ENCODE peak calls at places on chromosome 1, in ten cellular contexts. One of them, this sample, is unnamed.

GRCh38 chr1:243230914-243231313 is 24.2 kb downstream of the CEP170 start:
- DNase-seq in kidney: no peak
- DNase-seq in BJ: no peak
- DNase-seq in tibial nerve: no peak
- DNase-seq in H9: no peak
- DNase-seq in AG08395: no peak
- DNase-seq in NT2/D1: no peak
- DNase-seq in posterior vena cava: no peak
- DNase-seq in brain microvascular endothelial cell: no peak
- DNase-seq in Daoy: no peak
- DNase-seq in this sample: no peak

GRCh38 chr1:154326546-154327465 is 1.5 kb downstream of the ATP8B2 start:
- DNase-seq in NT2/D1: no peak
- DNase-seq in posterior vena cava: peak
- DNase-seq in brain microvascular endothelial cell: peak
- DNase-seq in tibial nerve: peak
- DNase-seq in kidney: peak
- DNase-seq in BJ: peak
- DNase-seq in AG08395: peak
- DNase-seq in Daoy: peak
- DNase-seq in H9: peak
- DNase-seq in this sample: no peak

GRCh38 chr1:170377440-170377839 is 154.5 kb upstream of the GORAB start:
- DNase-seq in tibial nerve: no peak
- DNase-seq in AG08395: no peak
- DNase-seq in BJ: no peak
- DNase-seq in H9: no peak
- DNase-seq in kidney: no peak
- DNase-seq in posterior vena cava: no peak
- DNase-seq in NT2/D1: no peak
- DNase-seq in brain microvascular endothelial cell: no peak
- DNase-seq in Daoy: no peak
- DNase-seq in this sample: no peak

GRCh38 chr1:33001282-33001681 is 35.4 kb downstream of the AK2 start:
- DNase-seq in NT2/D1: no peak
- DNase-seq in BJ: no peak
- DNase-seq in tibial nerve: no peak
- DNase-seq in posterior vena cava: no peak
- DNase-seq in kidney: no peak
- DNase-seq in brain microvascular endothelial cell: no peak
- DNase-seq in Daoy: no peak
- DNase-seq in H9: no peak
- DNase-seq in AG08395: no peak
- DNase-seq in this sample: no peak

GRCh38 chr1:41741244-41741643 is 177.5 kb downstream of the HIVEP3 start:
- DNase-seq in NT2/D1: no peak
- DNase-seq in H9: no peak
- DNase-seq in tibial nerve: no peak
- DNase-seq in kidney: no peak
- DNase-seq in AG08395: no peak
- DNase-seq in posterior vena cava: peak
- DNase-seq in brain microvascular endothelial cell: peak
- DNase-seq in BJ: no peak
- DNase-seq in Daoy: peak
- DNase-seq in this sample: no peak

GRCh38 chr1:162310337-162310736 is 66.3 kb downstream of the SPATA46 start:
- DNase-seq in tibial nerve: no peak
- DNase-seq in BJ: no peak
- DNase-seq in brain microvascular endothelial cell: peak
- DNase-seq in AG08395: no peak
- DNase-seq in Daoy: peak
- DNase-seq in kidney: no peak
- DNase-seq in posterior vena cava: no peak
- DNase-seq in H9: no peak
- DNase-seq in NT2/D1: no peak
- DNase-seq in this sample: no peak

GRCh38 chr1:248841702-248842395 is 3.8 kb downstream of the ZNF672 start:
- DNase-seq in posterior vena cava: peak
- DNase-seq in BJ: no peak
- DNase-seq in Daoy: peak
- DNase-seq in H9: peak
- DNase-seq in NT2/D1: no peak
- DNase-seq in kidney: no peak
- DNase-seq in brain microvascular endothelial cell: peak
- DNase-seq in AG08395: peak
- DNase-seq in tibial nerve: peak
- DNase-seq in this sample: no peak

GRCh38 chr1:186188004-186188539 is 187.0 kb downstream of the TPR start:
- DNase-seq in kidney: no peak
- DNase-seq in NT2/D1: no peak
- DNase-seq in tibial nerve: no peak
- DNase-seq in brain microvascular endothelial cell: peak
- DNase-seq in AG08395: peak
- DNase-seq in BJ: peak
- DNase-seq in H9: no peak
- DNase-seq in posterior vena cava: no peak
- DNase-seq in Daoy: peak
- DNase-seq in this sample: no peak

GRCh38 chr1:62613325-62613727 is 16.0 kb downstream of the ANGPTL3 start:
- DNase-seq in BJ: no peak
- DNase-seq in brain microvascular endothelial cell: no peak
- DNase-seq in Daoy: no peak
- DNase-seq in NT2/D1: no peak
- DNase-seq in posterior vena cava: no peak
- DNase-seq in kidney: no peak
- DNase-seq in H9: no peak
- DNase-seq in AG08395: no peak
- DNase-seq in tibial nerve: no peak
- DNase-seq in this sample: no peak

GRCh38 chr1:27342391-27342777 is 562 bp downstream of the SYTL1 start:
- DNase-seq in posterior vena cava: no peak
- DNase-seq in BJ: no peak
- DNase-seq in tibial nerve: no peak
- DNase-seq in Daoy: no peak
- DNase-seq in AG08395: no peak
- DNase-seq in kidney: peak
- DNase-seq in H9: no peak
- DNase-seq in brain microvascular endothelial cell: no peak
- DNase-seq in NT2/D1: no peak
- DNase-seq in this sample: no peak

GRCh38 chr1:82337635-82338034 is 536.9 kb downstream of the ADGRL2 start:
- DNase-seq in H9: no peak
- DNase-seq in Daoy: no peak
- DNase-seq in NT2/D1: no peak
- DNase-seq in kidney: no peak
- DNase-seq in BJ: no peak
- DNase-seq in AG08395: no peak
- DNase-seq in posterior vena cava: no peak
- DNase-seq in brain microvascular endothelial cell: no peak
- DNase-seq in tibial nerve: no peak
- DNase-seq in this sample: no peak